ENCODE peak calls at places on chromosome 17, in five cellular contexts. Q is prostate gland; M is CD8-positive, alpha-beta memory T cell; W is CD8-positive, alpha-beta T cell; U is colonic mucosa. T is an unnamed sample.

GRCh38 chr17:83198366-83199341 is 119.2 kb downstream of the METRNL start:
- DNase-seq in U (no peak), Q (no peak), M (no peak), W (no peak), T (no peak)

GRCh38 chr17:27512511-27513346 is 56.5 kb downstream of the KSR1 start:
- DNase-seq in M (no peak), Q (no peak), U (no peak), W (no peak), T (no peak)

GRCh38 chr17:50443492-50444051 is 17.6 kb downstream of the ACSF2 start:
- DNase-seq in U (peak; percentile 76), M (no peak), W (no peak), Q (no peak), T (no peak)

GRCh38 chr17:55325405-55325804 is 60.6 kb downstream of the HLF start:
- DNase-seq in Q (no peak), W (no peak), M (no peak), U (no peak), T (no peak)

GRCh38 chr17:75525806-75526554 is 483 bp downstream of the LLGL2 start:
- DNase-seq in Q (no peak), M (no peak), U (peak; percentile 52), W (no peak), T (no peak)

GRCh38 chr17:296906-297690 is 55.5 kb downstream of the RPH3AL start:
- DNase-seq in W (no peak), M (no peak), U (no peak), Q (no peak), T (no peak)

GRCh38 chr17:57553525-57553924 is 191.6 kb downstream of the CCDC182 start:
- DNase-seq in U (no peak), W (no peak), Q (no peak), M (no peak), T (no peak)

GRCh38 chr17:9236286-9237052 is 215.2 kb downstream of the NTN1 start:
- DNase-seq in U (no peak), W (no peak), Q (no peak), M (no peak), T (peak; percentile 26)

GRCh38 chr17:73731733-73732132 is 87.5 kb upstream of the SDK2 start:
- DNase-seq in Q (no peak), U (no peak), W (no peak), M (no peak), T (no peak)

GRCh38 chr17:7912927-7913524 is 3.1 kb downstream of the RNF227 start:
- DNase-seq in Q (peak; percentile 35), U (peak; percentile 49), W (peak; percentile 65), M (no peak), T (no peak)

GRCh38 chr17:70134777-70135176 is 34.6 kb upstream of the KCNJ2 start:
- DNase-seq in W (no peak), M (no peak), U (no peak), Q (no peak), T (no peak)

GRCh38 chr17:21463204-21463661 is 87.1 kb downstream of the KCNJ12 start:
- DNase-seq in Q (no peak), M (no peak), W (no peak), U (no peak), T (no peak)

GRCh38 chr17:50271173-50271750 is 3.0 kb upstream of the TMEM92 start:
- DNase-seq in M (no peak), Q (no peak), W (no peak), U (peak; percentile 18), T (no peak)

GRCh38 chr17:66987059-66987616 is 22.6 kb downstream of the CACNG4 start:
- DNase-seq in W (no peak), Q (no peak), M (no peak), U (no peak), T (no peak)

GRCh38 chr17:11366451-11366850 is 125.4 kb downstream of the SHISA6 start:
- DNase-seq in U (no peak), Q (no peak), M (no peak), W (no peak), T (no peak)

GRCh38 chr17:55795098-55795497 is 44.2 kb downstream of the PCTP start:
- DNase-seq in M (no peak), Q (no peak), W (no peak), U (no peak), T (no peak)

GRCh38 chr17:19372439-19372838 is 5.9 kb upstream of the MAPK7 start:
- DNase-seq in M (no peak), Q (no peak), W (no peak), U (no peak), T (no peak)

GRCh38 chr17:19720210-19720475 is 3.8 kb upstream of the SLC47A2 start:
- DNase-seq in M (no peak), Q (no peak), W (no peak), U (no peak), T (no peak)

GRCh38 chr17:17182601-17183136 is 23.5 kb downstream of the PLD6 start:
- DNase-seq in Q (no peak), U (no peak), W (peak; percentile 39), M (no peak), T (no peak)

GRCh38 chr17:76840884-76841775 is 27.1 kb upstream of the MGAT5B start:
- DNase-seq in W (no peak), U (no peak), Q (no peak), M (no peak), T (no peak)

GRCh38 chr17:17999364-18000007 is 26.8 kb downstream of the DRC3 start:
- DNase-seq in Q (no peak), W (no peak), M (no peak), U (no peak), T (no peak)

GRCh38 chr17:74598346-74599022 is 6.4 kb upstream of the CD300LD start:
- DNase-seq in M (no peak), U (no peak), Q (no peak), W (no peak), T (no peak)

GRCh38 chr17:56596741-56597494 is 3.4 kb downstream of the NOG start:
- DNase-seq in Q (no peak), W (no peak), M (no peak), U (no peak), T (no peak)

GRCh38 chr17:2138768-2139167 is 83.9 kb downstream of the HIC1 start:
- DNase-seq in M (no peak), Q (peak; percentile 59), W (no peak), U (peak; percentile 56), T (no peak)

GRCh38 chr17:31571124-31571892 is 179.8 kb downstream of the RAB11FIP4 start:
- DNase-seq in Q (peak; percentile 42), U (no peak), M (no peak), W (no peak), T (no peak)

DNA sequence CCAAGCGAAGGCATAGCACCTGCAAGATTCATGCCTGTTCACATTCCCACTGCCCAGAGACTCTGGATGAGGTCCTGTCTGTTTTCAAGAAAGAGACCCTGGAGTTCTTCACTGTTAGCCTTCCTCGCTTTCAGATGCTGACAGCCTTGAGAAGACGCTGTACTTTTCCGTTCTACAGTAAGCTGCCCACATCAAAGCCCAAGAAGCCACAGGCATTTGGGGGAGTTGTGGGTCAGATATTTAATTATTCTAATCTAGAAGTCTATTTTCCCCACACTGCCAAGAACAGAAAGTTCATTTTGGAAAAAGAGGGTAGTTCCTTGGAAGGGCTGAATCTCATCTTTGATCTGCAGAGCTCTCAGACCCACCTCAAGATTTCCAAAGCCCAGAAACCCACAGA is 127.9 kb downstream of the AXIN2 start:
- DNase-seq in Q (no peak), W (no peak), M (no peak), U (no peak), T (no peak)
- H3K27ac ChIP-seq in Q (no peak overlapping the region), W (no peak overlapping the region), M (no peak overlapping the region), U (no peak overlapping the region), T (no peak overlapping the region)

GRCh38 chr17:42750730-42751356 is 6.0 kb upstream of the EZH1 start:
- DNase-seq in Q (no peak), M (no peak), U (no peak), W (no peak), T (no peak)

GRCh38 chr17:42744806-42745617 is at the start of gene EZH1:
- DNase-seq in M (peak; percentile 86), Q (peak; percentile 87), W (peak; percentile 89), U (peak; percentile 89), T (peak; percentile 79)

GRCh38 chr17:42751628-42752027 is 6.8 kb upstream of the EZH1 start:
- DNase-seq in Q (no peak), W (no peak), M (no peak), U (no peak), T (no peak)

GRCh38 chr17:42748202-42748905 is 3.5 kb upstream of the EZH1 start:
- DNase-seq in U (no peak), W (no peak), M (no peak), Q (no peak), T (no peak)

GRCh38 chr17:42748906-42749798 is 4.3 kb upstream of the EZH1 start:
- DNase-seq in Q (no peak), M (no peak), W (no peak), U (no peak), T (no peak)
- H3K4me3 ChIP-seq in Q (no peak overlapping the region), M (no peak overlapping the region), W (no peak overlapping the region), U (no peak overlapping the region), T (no peak overlapping the region)

GRCh38 chr17:44794699-44795413 is 35.2 kb downstream of the GJC1 start:
- DNase-seq in M (no peak), Q (no peak), W (no peak), U (no peak), T (no peak)

GRCh38 chr17:44795928-44796327 is 34.2 kb downstream of the GJC1 start:
- DNase-seq in M (no peak), U (no peak), W (no peak), Q (no peak), T (no peak)

GRCh38 chr17:44796731-44797130 is 33.4 kb downstream of the GJC1 start:
- DNase-seq in Q (no peak), W (no peak), U (no peak), M (no peak), T (no peak)

GRCh38 chr17:44793885-44794698 is 35.3 kb downstream of the ADAM11 start:
- DNase-seq in Q (no peak), U (no peak), M (no peak), W (no peak), T (no peak)

DNA sequence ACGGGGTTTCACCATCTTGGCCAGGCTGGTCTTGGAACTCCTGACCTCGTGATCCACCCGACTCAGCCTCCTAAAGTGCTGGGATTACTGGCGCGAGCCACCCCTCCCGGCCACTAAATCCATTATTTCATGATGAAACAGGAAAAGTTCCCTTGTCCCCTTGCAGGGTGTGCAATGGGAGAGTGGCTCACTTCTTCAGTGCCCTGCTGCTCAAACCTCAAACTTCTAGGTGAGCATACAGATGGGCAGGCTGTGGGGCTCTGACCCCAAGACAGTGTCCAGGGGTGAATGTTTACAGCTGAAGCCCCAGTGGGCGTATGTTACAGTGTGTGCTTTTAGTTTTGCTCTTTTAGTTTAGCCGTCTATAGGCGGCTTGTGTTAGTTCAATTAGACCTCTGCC is 34.7 kb downstream of the GJC1 start:
- DNase-seq in Q (no peak), M (no peak), W (no peak), U (no peak), T (no peak)
- H3K27ac ChIP-seq in Q (peak overlapping the region; percentile 36), M (no peak overlapping the region), W (no peak overlapping the region), U (peak overlapping the region; percentile 37), T (peak overlapping the region; percentile 77)

DNA sequence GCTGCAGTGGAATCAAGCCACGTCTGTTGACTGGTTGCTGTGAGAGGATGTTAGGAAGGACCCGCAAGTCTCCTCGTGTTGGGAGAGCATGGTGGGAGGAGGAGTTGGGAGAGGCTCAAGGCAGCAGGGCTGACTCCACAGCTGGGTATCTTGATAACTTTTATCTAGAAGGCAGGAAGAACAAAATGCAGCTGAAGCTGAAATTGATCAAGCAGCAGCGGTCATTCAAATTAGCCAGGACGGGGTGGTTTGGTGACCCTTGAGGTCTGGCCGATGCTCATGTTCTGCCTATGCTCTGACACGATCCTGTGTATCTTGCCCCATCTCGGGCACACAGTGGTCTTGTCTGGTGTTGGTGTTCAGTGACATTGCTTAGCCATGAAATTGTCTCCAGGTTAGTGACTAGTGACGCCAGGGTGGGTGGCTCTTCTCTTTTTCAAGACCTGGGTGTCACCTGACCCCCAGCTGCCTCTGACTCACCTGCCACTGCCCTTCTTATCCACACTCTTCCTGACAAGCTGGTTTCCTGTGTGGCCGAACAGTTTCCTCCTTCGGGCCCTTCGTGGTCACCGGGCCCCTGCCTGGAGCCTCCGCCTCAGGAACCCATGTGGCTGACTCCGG is 19.1 kb downstream of the NPTX1 start:
- DNase-seq in Q (no peak), M (no peak), U (no peak), W (no peak), T (no peak)
- H3K4me3 ChIP-seq in Q (no peak overlapping the region), M (no peak overlapping the region), U (no peak overlapping the region), W (no peak overlapping the region), T (no peak overlapping the region)